ENCODE peak calls at places on chromosomes 6 and 20, in five cellular contexts. One of them, this sample, is unnamed.
A peak's percentile ranks its signal among the peaks of the same experiment; 100 is the strongest.

GRCh38 chr20:17327185-17327780 is 100.4 kb downstream of the PCSK2 start:
- DNase-seq in iPS-NIHi11: peak; percentile 26
- DNase-seq in neuronal stem cell: no peak
- DNase-seq in activated T-cell treated with anti-CD3 and anti-CD28 coated beads for 1 hour: no peak
- DNase-seq in heart right ventricle: no peak
- DNase-seq in this sample: no peak

GRCh38 chr6:147063469-147064031 is 140.7 kb upstream of the STXBP5 start:
- DNase-seq in neuronal stem cell: no peak
- DNase-seq in heart right ventricle: no peak
- DNase-seq in iPS-NIHi11: no peak
- DNase-seq in activated T-cell treated with anti-CD3 and anti-CD28 coated beads for 1 hour: no peak
- DNase-seq in this sample: no peak

GRCh38 chr6:149433901-149434300 is 33.8 kb downstream of the SUMO4 start:
- DNase-seq in heart right ventricle: no peak
- DNase-seq in neuronal stem cell: no peak
- DNase-seq in activated T-cell treated with anti-CD3 and anti-CD28 coated beads for 1 hour: no peak
- DNase-seq in iPS-NIHi11: no peak
- DNase-seq in this sample: no peak

GRCh38 chr6:166736606-166737005 is 109.6 kb upstream of the RPS6KA2 start:
- DNase-seq in heart right ventricle: no peak
- DNase-seq in iPS-NIHi11: no peak
- DNase-seq in activated T-cell treated with anti-CD3 and anti-CD28 coated beads for 1 hour: no peak
- DNase-seq in neuronal stem cell: no peak
- DNase-seq in this sample: no peak

GRCh38 chr6:159201336-159201735 is 32.1 kb downstream of the FNDC1 start:
- DNase-seq in heart right ventricle: no peak
- DNase-seq in neuronal stem cell: no peak
- DNase-seq in activated T-cell treated with anti-CD3 and anti-CD28 coated beads for 1 hour: no peak
- DNase-seq in iPS-NIHi11: no peak
- DNase-seq in this sample: no peak

GRCh38 chr20:35838213-35838612 is 66.4 kb downstream of the PHF20 start:
- DNase-seq in heart right ventricle: no peak
- DNase-seq in neuronal stem cell: no peak
- DNase-seq in iPS-NIHi11: peak; percentile 23
- DNase-seq in activated T-cell treated with anti-CD3 and anti-CD28 coated beads for 1 hour: no peak
- DNase-seq in this sample: no peak

GRCh38 chr20:24469116-24470030 is at the start of gene SYNDIG1:
- DNase-seq in iPS-NIHi11: peak; percentile 80
- DNase-seq in neuronal stem cell: peak; percentile 57
- DNase-seq in heart right ventricle: peak; percentile 24
- DNase-seq in activated T-cell treated with anti-CD3 and anti-CD28 coated beads for 1 hour: no peak
- DNase-seq in this sample: no peak

GRCh38 chr6:141421378-141421777 is 711.3 kb upstream of the GJE1 start:
- DNase-seq in neuronal stem cell: no peak
- DNase-seq in heart right ventricle: no peak
- DNase-seq in activated T-cell treated with anti-CD3 and anti-CD28 coated beads for 1 hour: no peak
- DNase-seq in iPS-NIHi11: no peak
- DNase-seq in this sample: no peak

GRCh38 chr6:170273191-170273590 is 17.7 kb downstream of the DLL1 start:
- DNase-seq in neuronal stem cell: no peak
- DNase-seq in iPS-NIHi11: no peak
- DNase-seq in heart right ventricle: no peak
- DNase-seq in activated T-cell treated with anti-CD3 and anti-CD28 coated beads for 1 hour: no peak
- DNase-seq in this sample: no peak

GRCh38 chr6:149225370-149225769 is 92.1 kb upstream of the TAB2 start:
- DNase-seq in heart right ventricle: no peak
- DNase-seq in neuronal stem cell: no peak
- DNase-seq in iPS-NIHi11: no peak
- DNase-seq in activated T-cell treated with anti-CD3 and anti-CD28 coated beads for 1 hour: no peak
- DNase-seq in this sample: no peak

GRCh38 chr6:2848851-2849250 is 7.2 kb upstream of the SERPINB1 start:
- DNase-seq in neuronal stem cell: no peak
- DNase-seq in activated T-cell treated with anti-CD3 and anti-CD28 coated beads for 1 hour: peak; percentile 62
- DNase-seq in iPS-NIHi11: peak; percentile 57
- DNase-seq in heart right ventricle: no peak
- DNase-seq in this sample: peak; percentile 36

GRCh38 chr6:11315743-11316437 is 83.4 kb upstream of the NEDD9 start:
- DNase-seq in iPS-NIHi11: no peak
- DNase-seq in activated T-cell treated with anti-CD3 and anti-CD28 coated beads for 1 hour: no peak
- DNase-seq in heart right ventricle: peak; percentile 13
- DNase-seq in neuronal stem cell: no peak
- DNase-seq in this sample: no peak

GRCh38 chr20:34615477-34615876 is 57.0 kb downstream of the MAP1LC3A start:
- DNase-seq in activated T-cell treated with anti-CD3 and anti-CD28 coated beads for 1 hour: no peak
- DNase-seq in neuronal stem cell: no peak
- DNase-seq in heart right ventricle: no peak
- DNase-seq in iPS-NIHi11: no peak
- DNase-seq in this sample: no peak

GRCh38 chr6:108941867-108942266 is 93.6 kb downstream of the ARMC2 start:
- DNase-seq in iPS-NIHi11: no peak
- DNase-seq in activated T-cell treated with anti-CD3 and anti-CD28 coated beads for 1 hour: no peak
- DNase-seq in neuronal stem cell: no peak
- DNase-seq in heart right ventricle: no peak
- DNase-seq in this sample: no peak

GRCh38 chr20:19918965-19919329 is 98.2 kb upstream of the NAA20 start:
- DNase-seq in neuronal stem cell: no peak
- DNase-seq in heart right ventricle: peak; percentile 48
- DNase-seq in activated T-cell treated with anti-CD3 and anti-CD28 coated beads for 1 hour: no peak
- DNase-seq in iPS-NIHi11: no peak
- DNase-seq in this sample: no peak

GRCh38 chr6:159172066-159172465 is 2.9 kb downstream of the FNDC1 start:
- DNase-seq in activated T-cell treated with anti-CD3 and anti-CD28 coated beads for 1 hour: no peak
- DNase-seq in iPS-NIHi11: no peak
- DNase-seq in heart right ventricle: no peak
- DNase-seq in neuronal stem cell: no peak
- DNase-seq in this sample: no peak

GRCh38 chr6:209432-210103 is 82.7 kb upstream of the DUSP22 start:
- DNase-seq in heart right ventricle: no peak
- DNase-seq in iPS-NIHi11: no peak
- DNase-seq in neuronal stem cell: no peak
- DNase-seq in activated T-cell treated with anti-CD3 and anti-CD28 coated beads for 1 hour: peak; percentile 26
- DNase-seq in this sample: no peak

GRCh38 chr6:88760091-88760490 is 203.3 kb downstream of the RNGTT start:
- DNase-seq in neuronal stem cell: no peak
- DNase-seq in heart right ventricle: no peak
- DNase-seq in iPS-NIHi11: no peak
- DNase-seq in activated T-cell treated with anti-CD3 and anti-CD28 coated beads for 1 hour: no peak
- DNase-seq in this sample: no peak

GRCh38 chr6:45423901-45424627 is 46.3 kb upstream of the SUPT3H start:
- DNase-seq in iPS-NIHi11: peak; percentile 24
- DNase-seq in activated T-cell treated with anti-CD3 and anti-CD28 coated beads for 1 hour: no peak
- DNase-seq in neuronal stem cell: peak; percentile 11
- DNase-seq in heart right ventricle: peak; percentile 19
- DNase-seq in this sample: peak; percentile 48

GRCh38 chr20:21125072-21125848 is 622 bp upstream of the KIZ start:
- DNase-seq in neuronal stem cell: no peak
- DNase-seq in iPS-NIHi11: no peak
- DNase-seq in heart right ventricle: peak; percentile 27
- DNase-seq in activated T-cell treated with anti-CD3 and anti-CD28 coated beads for 1 hour: no peak
- DNase-seq in this sample: no peak

GRCh38 chr20:34604980-34605788 is 46.7 kb downstream of the MAP1LC3A start:
- DNase-seq in neuronal stem cell: no peak
- DNase-seq in activated T-cell treated with anti-CD3 and anti-CD28 coated beads for 1 hour: no peak
- DNase-seq in iPS-NIHi11: no peak
- DNase-seq in heart right ventricle: peak; percentile 54
- DNase-seq in this sample: no peak

GRCh38 chr20:50034567-50035170 is 51.9 kb downstream of the SNAI1 start:
- DNase-seq in iPS-NIHi11: no peak
- DNase-seq in activated T-cell treated with anti-CD3 and anti-CD28 coated beads for 1 hour: no peak
- DNase-seq in neuronal stem cell: no peak
- DNase-seq in heart right ventricle: peak; percentile 44
- DNase-seq in this sample: no peak

GRCh38 chr20:41574802-41575389 is 43.3 kb downstream of the CHD6 start:
- DNase-seq in neuronal stem cell: no peak
- DNase-seq in activated T-cell treated with anti-CD3 and anti-CD28 coated beads for 1 hour: no peak
- DNase-seq in heart right ventricle: no peak
- DNase-seq in iPS-NIHi11: peak; percentile 26
- DNase-seq in this sample: no peak

GRCh38 chr6:157658301-157658700 is 164.7 kb upstream of the SNX9 start:
- DNase-seq in activated T-cell treated with anti-CD3 and anti-CD28 coated beads for 1 hour: no peak
- DNase-seq in heart right ventricle: no peak
- DNase-seq in iPS-NIHi11: no peak
- DNase-seq in neuronal stem cell: no peak
- DNase-seq in this sample: no peak

GRCh38 chr6:5204340-5204739 is 56.4 kb downstream of the LYRM4 start:
- DNase-seq in iPS-NIHi11: no peak
- DNase-seq in activated T-cell treated with anti-CD3 and anti-CD28 coated beads for 1 hour: no peak
- DNase-seq in neuronal stem cell: no peak
- DNase-seq in heart right ventricle: no peak
- DNase-seq in this sample: no peak

GRCh38 chr6:23559587-23560343 is 566.2 kb upstream of the NRSN1 start:
- DNase-seq in heart right ventricle: no peak
- DNase-seq in activated T-cell treated with anti-CD3 and anti-CD28 coated beads for 1 hour: no peak
- DNase-seq in neuronal stem cell: no peak
- DNase-seq in iPS-NIHi11: no peak
- DNase-seq in this sample: no peak

GRCh38 chr6:169833258-169833794 is 81.9 kb downstream of the ERMARD start:
- DNase-seq in activated T-cell treated with anti-CD3 and anti-CD28 coated beads for 1 hour: no peak
- DNase-seq in iPS-NIHi11: no peak
- DNase-seq in neuronal stem cell: no peak
- DNase-seq in heart right ventricle: no peak
- DNase-seq in this sample: no peak

GRCh38 chr20:58237318-58238182 is 9.1 kb upstream of the ANKRD60 start:
- DNase-seq in activated T-cell treated with anti-CD3 and anti-CD28 coated beads for 1 hour: no peak
- DNase-seq in iPS-NIHi11: no peak
- DNase-seq in neuronal stem cell: no peak
- DNase-seq in heart right ventricle: no peak
- DNase-seq in this sample: no peak

GRCh38 chr20:49790077-49790798 is 22.4 kb upstream of the SLC9A8 start:
- DNase-seq in neuronal stem cell: no peak
- DNase-seq in heart right ventricle: peak; percentile 57
- DNase-seq in activated T-cell treated with anti-CD3 and anti-CD28 coated beads for 1 hour: no peak
- DNase-seq in iPS-NIHi11: no peak
- DNase-seq in this sample: no peak

GRCh38 chr6:43436577-43437282 is 9.4 kb downstream of the ABCC10 start:
- DNase-seq in iPS-NIHi11: no peak
- DNase-seq in activated T-cell treated with anti-CD3 and anti-CD28 coated beads for 1 hour: no peak
- DNase-seq in neuronal stem cell: no peak
- DNase-seq in heart right ventricle: no peak
- DNase-seq in this sample: no peak

GRCh38 chr20:36744764-36745191 is 1.1 kb downstream of the NDRG3 start:
- DNase-seq in neuronal stem cell: no peak
- DNase-seq in iPS-NIHi11: peak; percentile 39
- DNase-seq in activated T-cell treated with anti-CD3 and anti-CD28 coated beads for 1 hour: no peak
- DNase-seq in heart right ventricle: peak; percentile 71
- DNase-seq in this sample: no peak

GRCh38 chr20:57701651-57702050 is 8.2 kb downstream of the PMEPA1 start:
- DNase-seq in iPS-NIHi11: no peak
- DNase-seq in neuronal stem cell: no peak
- DNase-seq in activated T-cell treated with anti-CD3 and anti-CD28 coated beads for 1 hour: no peak
- DNase-seq in heart right ventricle: no peak
- DNase-seq in this sample: no peak

GRCh38 chr6:5529015-5529414 is 267.7 kb downstream of the FARS2 start:
- DNase-seq in iPS-NIHi11: no peak
- DNase-seq in neuronal stem cell: no peak
- DNase-seq in activated T-cell treated with anti-CD3 and anti-CD28 coated beads for 1 hour: no peak
- DNase-seq in heart right ventricle: no peak
- DNase-seq in this sample: no peak

GRCh38 chr6:158666637-158667359 is 16.9 kb downstream of the SYTL3 start:
- DNase-seq in heart right ventricle: no peak
- DNase-seq in neuronal stem cell: no peak
- DNase-seq in iPS-NIHi11: peak; percentile 32
- DNase-seq in activated T-cell treated with anti-CD3 and anti-CD28 coated beads for 1 hour: no peak
- DNase-seq in this sample: no peak

GRCh38 chr6:147958683-147959082 is 384.0 kb upstream of the SASH1 start:
- DNase-seq in iPS-NIHi11: no peak
- DNase-seq in neuronal stem cell: no peak
- DNase-seq in heart right ventricle: no peak
- DNase-seq in activated T-cell treated with anti-CD3 and anti-CD28 coated beads for 1 hour: no peak
- DNase-seq in this sample: no peak

This sample was measured in stimulated activated naive CD4-positive, alpha-beta T cell.